ENCODE peak calls at places on chromosomes 6 and 20, in five cellular contexts. F is CD8-positive, alpha-beta T cell; R is sigmoid colon; G is fibroblast of lung; I is endothelial cell of umbilical vein. A is an unnamed sample. For H3K9me3, the result is how much of the 10 kb centered on the place peaks cover.

GRCh38 chr6:117810269-117810668 is 96.8 kb upstream of the SLC35F1 start:
- DNase-seq in F (no peak), R (no peak), G (no peak), I (no peak), A (no peak)

GRCh38 chr6:125795301-125795700 is 4.5 kb downstream of the NCOA7 start:
- DNase-seq in F (no peak), R (no peak), G (no peak), I (no peak), A (no peak)

GRCh38 chr6:54252496-54252895 is 55.7 kb upstream of the TINAG start:
- DNase-seq in F (no peak), I (no peak), R (no peak), G (no peak), A (no peak)

GRCh38 chr20:45052698-45053440 is 48.1 kb downstream of the KCNS1 start:
- DNase-seq in I (no peak), R (no peak), G (peak), F (peak), A (no peak)

GRCh38 chr20:41135888-41136243 is 1.5 kb upstream of the PLCG1 start:
- DNase-seq in G (no peak), F (no peak), I (no peak), R (no peak), A (no peak)

GRCh38 chr6:52384145-52384766 is 22.3 kb downstream of the PAQR8 start:
- DNase-seq in R (no peak), I (no peak), F (no peak), G (no peak), A (no peak)

GRCh38 chr20:44496976-44497375 is 21.3 kb downstream of the TTPAL start:
- DNase-seq in I (no peak), R (peak), G (peak), F (no peak), A (no peak)

GRCh38 chr6:154529957-154530356 is 19.5 kb upstream of the CNKSR3 start:
- DNase-seq in F (no peak), R (no peak), I (no peak), G (no peak), A (no peak)

GRCh38 chr6:134299236-134299635 is 18.7 kb downstream of the SGK1 start:
- DNase-seq in F (no peak), R (no peak), I (peak), G (peak), A (no peak)

GRCh38 chr20:10649817-10650200 is 24.0 kb downstream of the JAG1 start:
- DNase-seq in I (no peak), G (no peak), F (no peak), R (no peak), A (no peak)

GRCh38 chr6:65776332-65776731 is 69.3 kb upstream of the EYS start:
- DNase-seq in F (no peak), I (no peak), G (peak), R (no peak), A (no peak)

GRCh38 chr6:161091972-161092701 is 100.6 kb downstream of the MAP3K4 start:
- DNase-seq in G (peak), I (no peak), F (no peak), R (no peak), A (no peak)

GRCh38 chr6:46296586-46296985 is 125.8 kb upstream of the ENPP5 start:
- DNase-seq in G (no peak), F (no peak), R (no peak), I (no peak), A (no peak)

GRCh38 chr6:139973602-139974373 is 599.3 kb upstream of the CITED2 start:
- DNase-seq in G (peak), I (peak), F (no peak), R (no peak), A (no peak)

GRCh38 chr6:12324096-12324495 is 33.9 kb downstream of the EDN1 start:
- DNase-seq in R (no peak), I (peak), F (no peak), G (no peak), A (no peak)

GRCh38 chr6:162251257-162251656 is 476.3 kb downstream of the PRKN start:
- DNase-seq in R (no peak), G (peak), F (no peak), I (no peak), A (no peak)

GRCh38 chr6:112535816-112536215 is 188.7 kb downstream of the RFPL4B start:
- DNase-seq in G (no peak), I (no peak), R (no peak), F (no peak), A (no peak)

GRCh38 chr20:58075980-58076749 is 152.3 kb downstream of the ANKRD60 start:
- DNase-seq in F (no peak), R (no peak), G (no peak), I (no peak), A (no peak)

GRCh38 chr20:57654998-57655811 is 35.0 kb upstream of the ZBP1 start:
- DNase-seq in G (no peak), F (peak), I (no peak), R (no peak), A (no peak)

GRCh38 chr6:79718509-79719247 is 87.5 kb downstream of the SH3BGRL2 start:
- DNase-seq in G (peak), F (no peak), R (no peak), I (no peak), A (no peak)

GRCh38 chr6:102736941-102737368 is 1343.4 kb downstream of the GRIK2 start:
- DNase-seq in F (no peak), I (no peak), R (no peak), G (peak), A (no peak)

GRCh38 chr20:50409495-50409894 is 100.7 kb upstream of the PTPN1 start:
- DNase-seq in G (peak), F (no peak), I (no peak), R (peak), A (no peak)

GRCh38 chr6:11271228-11271627 is 38.8 kb upstream of the NEDD9 start:
- DNase-seq in G (peak), F (no peak), R (peak), I (no peak), A (no peak)

GRCh38 chr6:10838794-10839333 is 525 bp upstream of the MAK start:
- DNase-seq in I (no peak), G (no peak), F (no peak), R (no peak), A (no peak)

GRCh38 chr20:51128198-51128597 is 105.3 kb upstream of the KCNG1 start:
- DNase-seq in R (no peak), I (no peak), G (peak), F (no peak), A (no peak)

GRCh38 chr20:53767206-53767924 is 173.7 kb upstream of the ZNF217 start:
- DNase-seq in I (no peak), R (no peak), G (no peak), F (no peak), A (no peak)

GRCh38 chr6:122007366-122007765 is 392.1 kb upstream of the HSF2 start:
- DNase-seq in I (no peak), F (no peak), G (peak), R (no peak), A (no peak)

GRCh38 chr20:25039697-25040437 is 18.1 kb downstream of the ACSS1 start:
- DNase-seq in F (no peak), I (peak), R (peak), G (peak), A (no peak)

GRCh38 chr20:16287776-16288175 is 285.5 kb downstream of the KIF16B start:
- DNase-seq in F (no peak), I (no peak), R (no peak), G (no peak), A (no peak)

GRCh38 chr6:13368079-13368478 is 39.7 kb upstream of the TBC1D7 start:
- DNase-seq in F (no peak), G (no peak), R (no peak), I (no peak), A (no peak)

DNA sequence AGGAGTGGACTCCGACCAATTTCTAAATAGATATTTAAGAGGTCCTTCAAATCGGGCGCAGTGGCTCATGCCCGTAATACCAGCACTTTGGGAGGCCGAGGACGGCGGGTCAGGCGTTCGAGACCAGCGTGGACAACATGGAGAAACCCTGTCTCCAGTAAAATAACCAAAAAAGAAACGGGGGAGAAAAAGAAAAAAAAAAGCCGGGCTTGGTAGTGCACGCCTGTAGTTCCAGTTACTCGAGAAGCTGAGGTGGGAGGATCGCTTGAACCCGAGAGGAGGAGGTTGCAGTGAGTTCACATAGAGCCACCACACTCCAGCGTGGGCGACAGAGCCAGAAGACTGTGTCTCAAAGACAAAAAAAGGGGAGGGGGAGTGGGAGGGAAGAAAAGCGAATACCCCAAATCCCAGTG is 53.3 kb upstream of the HFE start:
- DNase-seq in R (no peak), G (no peak), I (no peak), F (no peak), A (no peak)
- H3K9me3 ChIP-seq in R (under half), G (under half), I (under half), F (under half), A (under half)

GRCh38 chr20:32252189-32252588 is 25.3 kb upstream of the KIF3B start:
- DNase-seq in G (no peak), I (no peak), F (peak), R (no peak), A (no peak)
- H3K9me3 ChIP-seq in G (under half), I (under half), F (under half), R (under half), A (under half)

DNA sequence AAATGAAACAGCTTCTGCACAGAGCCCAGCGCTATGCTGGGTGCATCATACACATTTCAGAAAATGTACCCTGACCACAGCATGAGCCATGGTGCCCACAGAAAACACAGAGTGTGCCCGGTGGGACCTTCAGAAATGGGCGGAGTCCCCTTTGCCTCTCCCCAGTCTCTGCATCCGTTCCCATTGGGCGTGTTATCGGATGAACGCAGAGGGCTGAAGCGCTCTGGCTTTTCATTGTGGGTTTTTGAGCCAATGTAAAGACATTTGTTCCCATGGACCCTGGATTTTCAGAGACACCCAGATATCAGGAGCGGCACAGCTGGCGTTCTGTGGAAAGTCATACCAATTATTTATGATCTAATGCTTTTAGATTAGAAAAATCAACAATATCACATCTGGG is 99.8 kb downstream of the DACT2 start:
- DNase-seq in R (no peak), F (no peak), I (no peak), G (no peak), A (no peak)
- H3K9me3 ChIP-seq in R (under half), F (under half), I (under half), G (under half), A (under half)

GRCh38 chr6:137493218-137494038 is 766 bp downstream of the OLIG3 start:
- DNase-seq in G (no peak), R (no peak), I (no peak), F (peak), A (no peak)
- H3K9me3 ChIP-seq in G (under half), R (under half), I (under half), F (under half), A (under half)

DNA sequence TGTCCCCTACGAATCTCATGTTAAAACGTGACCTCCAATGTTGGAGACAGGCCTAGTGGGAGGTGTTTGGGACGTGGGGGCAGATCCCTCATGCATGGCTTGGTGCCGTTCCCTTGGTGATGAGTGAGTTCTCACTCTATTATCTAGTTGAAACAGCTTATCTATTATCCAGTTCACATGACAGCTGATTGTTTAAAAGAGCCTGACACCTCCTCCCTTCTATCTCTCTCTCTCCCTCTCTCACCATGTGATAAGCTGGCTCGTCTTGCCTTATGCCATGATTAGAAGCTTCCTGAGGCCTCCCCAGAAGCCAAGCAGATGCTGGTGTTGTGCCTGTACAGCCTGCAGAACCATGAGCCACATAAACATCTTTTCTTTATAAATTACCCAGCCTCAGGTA is 32.9 kb upstream of the RIPK1 start:
- DNase-seq in I (no peak), F (no peak), R (no peak), G (no peak), A (no peak)
- H3K9me3 ChIP-seq in I (under half), F (under half), R (under half), G (under half), A (under half)

A was measured in T-helper 17 cell.